ENCODE peak calls at places on chromosomes 5 and 9, in five cellular contexts. One of them, this sample, is unnamed.

GRCh38 chr9:89640391-89640790 is 35.6 kb downstream of the GADD45G start:
- DNase-seq in H1: no peak
- DNase-seq in IMR-90: no peak
- DNase-seq in mesendoderm: no peak
- DNase-seq in H9: no peak
- DNase-seq in this sample: no peak

GRCh38 chr9:4119778-4120554 is 179.9 kb downstream of the GLIS3 start:
- DNase-seq in H9: no peak
- DNase-seq in H1: no peak
- DNase-seq in IMR-90: no peak
- DNase-seq in mesendoderm: no peak
- DNase-seq in this sample: no peak

GRCh38 chr5:137575847-137576246 is 76.7 kb upstream of the SPOCK1 start:
- DNase-seq in H9: no peak
- DNase-seq in mesendoderm: no peak
- DNase-seq in H1: no peak
- DNase-seq in IMR-90: no peak
- DNase-seq in this sample: no peak

GRCh38 chr9:132670816-132671371 is 630 bp downstream of the GTF3C4 start:
- DNase-seq in mesendoderm: peak
- DNase-seq in H9: peak
- DNase-seq in H1: peak
- DNase-seq in IMR-90: peak
- DNase-seq in this sample: peak

GRCh38 chr9:88090151-88090581 is 48.1 kb downstream of the SPATA31C2 start:
- DNase-seq in H1: no peak
- DNase-seq in mesendoderm: peak
- DNase-seq in IMR-90: peak
- DNase-seq in H9: no peak
- DNase-seq in this sample: no peak

GRCh38 chr5:1431896-1432295 is 13.3 kb downstream of the SLC6A3 start:
- DNase-seq in mesendoderm: no peak
- DNase-seq in H1: no peak
- DNase-seq in IMR-90: no peak
- DNase-seq in H9: peak
- DNase-seq in this sample: no peak

GRCh38 chr5:12413075-12413474 is 508.8 kb upstream of the CTNND2 start:
- DNase-seq in H1: no peak
- DNase-seq in H9: no peak
- DNase-seq in mesendoderm: peak
- DNase-seq in IMR-90: no peak
- DNase-seq in this sample: no peak

GRCh38 chr9:127707766-127708165 is 978 bp downstream of the CFAP157 start:
- DNase-seq in IMR-90: no peak
- DNase-seq in H1: no peak
- DNase-seq in mesendoderm: peak
- DNase-seq in H9: no peak
- DNase-seq in this sample: no peak

GRCh38 chr5:5667136-5667554 is 244.7 kb downstream of the ICE1 start:
- DNase-seq in H1: no peak
- DNase-seq in H9: no peak
- DNase-seq in mesendoderm: peak
- DNase-seq in IMR-90: no peak
- DNase-seq in this sample: no peak

GRCh38 chr5:14900661-14901461 is 29.3 kb upstream of the ANKH start:
- DNase-seq in mesendoderm: peak
- DNase-seq in IMR-90: peak
- DNase-seq in H9: no peak
- DNase-seq in H1: no peak
- DNase-seq in this sample: no peak

GRCh38 chr5:11905209-11905608 is 963 bp upstream of the CTNND2 start:
- DNase-seq in IMR-90: no peak
- DNase-seq in H9: no peak
- DNase-seq in H1: no peak
- DNase-seq in mesendoderm: no peak
- DNase-seq in this sample: no peak

GRCh38 chr5:39199335-39199734 is 20.0 kb downstream of the FYB1 start:
- DNase-seq in H1: no peak
- DNase-seq in mesendoderm: no peak
- DNase-seq in H9: no peak
- DNase-seq in IMR-90: no peak
- DNase-seq in this sample: no peak

GRCh38 chr5:39198080-39198479 is 21.3 kb downstream of the FYB1 start:
- DNase-seq in IMR-90: no peak
- DNase-seq in mesendoderm: no peak
- DNase-seq in H9: no peak
- DNase-seq in H1: no peak
- DNase-seq in this sample: no peak

GRCh38 chr5:39201160-39201794 is 18.1 kb downstream of the FYB1 start:
- DNase-seq in IMR-90: no peak
- DNase-seq in H1: no peak
- DNase-seq in H9: no peak
- DNase-seq in mesendoderm: no peak
- DNase-seq in this sample: no peak

GRCh38 chr5:39201795-39202593 is 17.4 kb downstream of the FYB1 start:
- DNase-seq in H9: no peak
- DNase-seq in mesendoderm: no peak
- DNase-seq in IMR-90: no peak
- DNase-seq in H1: no peak
- DNase-seq in this sample: no peak

GRCh38 chr5:39200081-39200480 is 19.3 kb downstream of the FYB1 start:
- DNase-seq in H9: no peak
- DNase-seq in mesendoderm: no peak
- DNase-seq in H1: no peak
- DNase-seq in IMR-90: no peak
- DNase-seq in this sample: no peak
- H3K18ac ChIP-seq in H9: no peak
- H3K18ac ChIP-seq in mesendoderm: no peak
- H3K18ac ChIP-seq in H1: no peak
- H3K18ac ChIP-seq in IMR-90: no peak
- H3K18ac ChIP-seq in this sample: no peak

GRCh38 chr5:135509995-135510394 is 25.8 kb downstream of the NEUROG1 start:
- DNase-seq in H1: no peak
- DNase-seq in IMR-90: no peak
- DNase-seq in mesendoderm: no peak
- DNase-seq in H9: no peak
- DNase-seq in this sample: no peak
- H3K23ac ChIP-seq in H1: no peak
- H3K23ac ChIP-seq in IMR-90: no peak
- H3K23ac ChIP-seq in mesendoderm: no peak
- H3K23ac ChIP-seq in H9: no peak
- H3K23ac ChIP-seq in this sample: no peak

DNA sequence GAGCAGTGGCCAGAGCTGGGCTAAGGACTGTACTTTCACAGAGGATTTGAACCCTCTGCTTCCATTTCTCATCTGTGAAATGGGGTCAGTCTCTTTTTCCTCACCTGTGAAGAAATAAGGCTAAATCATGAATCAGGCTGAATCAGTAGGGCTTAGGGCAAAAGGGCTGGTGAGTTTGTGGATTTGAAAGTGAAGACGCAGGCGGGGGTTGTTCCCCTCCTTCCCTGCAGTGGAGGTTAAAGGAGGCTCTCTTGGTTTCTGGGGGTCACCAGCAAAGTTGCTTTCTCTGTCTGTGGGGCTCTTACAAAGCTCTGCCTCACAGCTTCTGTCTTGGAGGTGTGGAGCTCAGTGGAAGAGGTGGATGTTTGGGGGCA is 17.6 kb upstream of the NDST1 start:
- DNase-seq in H1: no peak
- DNase-seq in H9: no peak
- DNase-seq in IMR-90: no peak
- DNase-seq in mesendoderm: no peak
- DNase-seq in this sample: no peak
- H3K18ac ChIP-seq in H1: no peak
- H3K18ac ChIP-seq in H9: no peak
- H3K18ac ChIP-seq in IMR-90: peak
- H3K18ac ChIP-seq in mesendoderm: peak
- H3K18ac ChIP-seq in this sample: no peak

GRCh38 chr5:155934964-155935363 is 392.0 kb upstream of the SGCD start:
- DNase-seq in H9: no peak
- DNase-seq in mesendoderm: no peak
- DNase-seq in IMR-90: no peak
- DNase-seq in H1: no peak
- DNase-seq in this sample: no peak
- H3K23ac ChIP-seq in H9: no peak
- H3K23ac ChIP-seq in mesendoderm: no peak
- H3K23ac ChIP-seq in IMR-90: no peak
- H3K23ac ChIP-seq in H1: peak
- H3K23ac ChIP-seq in this sample: no peak

DNA sequence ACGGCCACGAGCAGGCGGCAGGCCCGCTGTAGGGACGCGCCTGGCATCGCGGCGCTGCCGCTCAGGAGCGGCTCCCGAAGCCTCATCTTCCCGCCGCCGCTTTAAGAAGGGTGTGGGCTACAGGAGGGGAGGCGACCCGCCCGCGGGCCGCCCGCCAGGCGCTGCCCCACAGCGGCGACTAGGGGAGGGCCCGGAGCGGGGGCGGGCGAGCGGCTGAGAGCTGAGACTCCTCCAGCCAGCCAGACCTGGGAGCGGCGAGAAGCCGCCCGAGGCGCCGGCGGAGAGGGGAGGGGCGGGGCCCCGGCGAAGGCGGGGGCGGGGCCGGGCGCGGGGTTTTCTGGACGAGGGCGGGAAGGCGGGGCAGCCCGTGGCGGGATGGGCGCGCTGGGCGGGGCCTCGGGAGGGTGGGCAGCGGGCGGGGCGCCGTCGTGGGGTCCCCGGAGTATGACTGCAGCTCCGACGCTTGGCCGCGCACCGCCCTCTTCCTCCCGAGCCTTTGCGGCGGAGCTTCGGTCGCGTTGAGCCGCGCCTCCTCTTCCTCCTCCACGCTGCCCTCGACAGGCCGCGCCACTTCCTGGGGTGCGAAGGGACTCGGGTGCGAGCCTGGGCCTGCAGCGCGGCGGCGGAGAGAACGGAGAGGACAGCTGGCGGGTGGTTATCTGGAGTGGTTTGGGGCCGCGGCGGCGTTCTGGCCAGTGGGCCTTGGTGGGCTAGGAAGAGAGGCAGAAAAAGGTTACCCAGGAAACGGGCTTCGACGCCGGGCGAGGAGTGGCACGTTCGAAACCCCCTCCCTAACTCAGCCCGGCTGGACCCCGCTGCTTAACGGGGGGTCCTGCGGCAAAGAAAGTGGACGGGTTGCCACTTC is at the start of gene B4GALT1:
- DNase-seq in mesendoderm: peak
- DNase-seq in H9: peak
- DNase-seq in IMR-90: peak
- DNase-seq in H1: peak
- DNase-seq in this sample: peak
- H3K18ac ChIP-seq in mesendoderm: peak
- H3K18ac ChIP-seq in H9: peak
- H3K18ac ChIP-seq in IMR-90: peak
- H3K18ac ChIP-seq in H1: peak
- H3K18ac ChIP-seq in this sample: peak

GRCh38 chr9:81479573-81479972 is 209.8 kb downstream of the TLE1 start:
- DNase-seq in mesendoderm: no peak
- DNase-seq in H9: no peak
- DNase-seq in H1: no peak
- DNase-seq in IMR-90: no peak
- DNase-seq in this sample: no peak
- H3K23ac ChIP-seq in mesendoderm: no peak
- H3K23ac ChIP-seq in H9: no peak
- H3K23ac ChIP-seq in H1: no peak
- H3K23ac ChIP-seq in IMR-90: no peak
- H3K23ac ChIP-seq in this sample: no peak

DNA sequence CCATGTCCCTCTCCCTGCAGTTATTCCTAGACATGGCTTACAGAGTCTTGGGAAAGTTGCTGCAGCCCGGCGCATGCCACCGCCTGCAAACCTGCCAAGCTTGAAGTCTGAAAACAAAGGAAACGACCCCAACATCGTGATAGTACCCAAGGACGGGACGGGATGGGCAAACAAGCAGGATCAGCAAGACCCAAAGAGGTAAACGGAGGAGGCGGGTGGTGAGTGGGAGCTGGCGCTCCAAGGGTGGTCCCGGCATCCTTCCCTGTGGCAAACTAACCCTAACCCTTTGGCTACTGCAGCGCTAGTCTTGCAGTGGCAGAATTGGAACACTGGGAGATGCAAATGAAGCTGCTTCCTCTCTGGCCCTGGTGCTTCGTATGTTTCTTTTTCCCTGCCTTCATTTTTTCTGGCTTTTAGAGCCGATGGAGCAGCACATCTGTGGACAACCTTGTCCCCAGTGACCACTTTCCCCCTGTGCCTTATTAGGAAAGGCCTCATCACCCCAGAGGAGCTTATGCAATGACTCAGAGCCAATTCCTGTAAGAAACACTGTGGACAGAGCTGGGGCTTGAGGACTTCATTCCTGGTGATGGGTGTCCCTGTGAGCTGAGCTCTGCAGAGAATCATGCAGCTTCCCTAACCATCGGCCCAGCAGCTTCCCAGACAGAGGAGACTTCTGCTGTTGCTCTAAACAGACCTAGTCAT is 38.9 kb downstream of the PRRC2B start:
- DNase-seq in IMR-90: peak
- DNase-seq in H9: no peak
- DNase-seq in H1: no peak
- DNase-seq in mesendoderm: peak
- DNase-seq in this sample: no peak
- H3K18ac ChIP-seq in IMR-90: peak
- H3K18ac ChIP-seq in H9: no peak
- H3K18ac ChIP-seq in H1: no peak
- H3K18ac ChIP-seq in mesendoderm: no peak
- H3K18ac ChIP-seq in this sample: no peak

GRCh38 chr9:72220589-72220988 is 71.3 kb downstream of the GDA start:
- DNase-seq in H1: no peak
- DNase-seq in H9: no peak
- DNase-seq in mesendoderm: no peak
- DNase-seq in IMR-90: no peak
- DNase-seq in this sample: no peak
- H3K23ac ChIP-seq in H1: no peak
- H3K23ac ChIP-seq in H9: no peak
- H3K23ac ChIP-seq in mesendoderm: no peak
- H3K23ac ChIP-seq in IMR-90: no peak
- H3K23ac ChIP-seq in this sample: no peak

GRCh38 chr9:136092741-136093140 is 2.3 kb downstream of the NACC2 start:
- DNase-seq in mesendoderm: no peak
- DNase-seq in IMR-90: no peak
- DNase-seq in H9: no peak
- DNase-seq in H1: no peak
- DNase-seq in this sample: no peak

GRCh38 chr9:136092353-136092650 is 2.8 kb downstream of the NACC2 start:
- DNase-seq in IMR-90: no peak
- DNase-seq in mesendoderm: no peak
- DNase-seq in H1: no peak
- DNase-seq in H9: no peak
- DNase-seq in this sample: no peak

GRCh38 chr9:136095028-136095494 is at the start of gene NACC2:
- DNase-seq in IMR-90: peak
- DNase-seq in mesendoderm: peak
- DNase-seq in H1: no peak
- DNase-seq in H9: no peak
- DNase-seq in this sample: peak

GRCh38 chr9:136093995-136094881 is 851 bp downstream of the NACC2 start:
- DNase-seq in H9: no peak
- DNase-seq in IMR-90: peak
- DNase-seq in H1: no peak
- DNase-seq in mesendoderm: peak
- DNase-seq in this sample: peak

GRCh38 chr9:136093331-136093986 is 1.6 kb downstream of the NACC2 start:
- DNase-seq in H1: no peak
- DNase-seq in mesendoderm: peak
- DNase-seq in H9: no peak
- DNase-seq in IMR-90: no peak
- DNase-seq in this sample: no peak
- H3K18ac ChIP-seq in H1: peak
- H3K18ac ChIP-seq in mesendoderm: no peak
- H3K18ac ChIP-seq in H9: no peak
- H3K18ac ChIP-seq in IMR-90: no peak
- H3K18ac ChIP-seq in this sample: peak

GRCh38 chr5:143403607-143404415 is at the start of gene NR3C1:
- DNase-seq in mesendoderm: peak
- DNase-seq in H1: peak
- DNase-seq in IMR-90: peak
- DNase-seq in H9: peak
- DNase-seq in this sample: peak
- H3K23ac ChIP-seq in mesendoderm: no peak
- H3K23ac ChIP-seq in H1: no peak
- H3K23ac ChIP-seq in IMR-90: peak
- H3K23ac ChIP-seq in H9: no peak
- H3K23ac ChIP-seq in this sample: peak

This sample was measured in neuronal stem cell.